ENCODE peak calls at places on chromosomes 5 and 9, in eight cellular contexts. One of them, this sample, is unnamed.
A peak's percentile ranks its signal among the peaks of the same experiment; 100 is the strongest.

GRCh38 chr5:168946363-168946762 is 354.6 kb downstream of the SLIT3 start:
- DNase-seq in fibroblast of mammary gland: no peak
- DNase-seq in uterus: no peak
- DNase-seq in GM12878: no peak
- DNase-seq in AG04450: no peak
- DNase-seq in lung: no peak
- DNase-seq in endothelial cell: peak; percentile 38
- DNase-seq in HepG2: no peak
- DNase-seq in this sample: peak; percentile 11

GRCh38 chr9:92894711-92895362 is 17.0 kb upstream of the ZNF484 start:
- DNase-seq in fibroblast of mammary gland: no peak
- DNase-seq in GM12878: no peak
- DNase-seq in uterus: no peak
- DNase-seq in lung: no peak
- DNase-seq in AG04450: no peak
- DNase-seq in HepG2: no peak
- DNase-seq in endothelial cell: no peak
- DNase-seq in this sample: no peak

GRCh38 chr5:138459311-138459710 is 6.0 kb upstream of the EGR1 start:
- DNase-seq in AG04450: no peak
- DNase-seq in fibroblast of mammary gland: no peak
- DNase-seq in endothelial cell: no peak
- DNase-seq in uterus: no peak
- DNase-seq in GM12878: no peak
- DNase-seq in lung: no peak
- DNase-seq in HepG2: no peak
- DNase-seq in this sample: no peak

GRCh38 chr5:168583742-168584482 is 4.7 kb upstream of the PANK3 start:
- DNase-seq in endothelial cell: no peak
- DNase-seq in fibroblast of mammary gland: no peak
- DNase-seq in GM12878: peak; percentile 75
- DNase-seq in uterus: no peak
- DNase-seq in HepG2: no peak
- DNase-seq in AG04450: no peak
- DNase-seq in lung: no peak
- DNase-seq in this sample: no peak

GRCh38 chr5:38783011-38783551 is 62.7 kb upstream of the OSMR start:
- DNase-seq in endothelial cell: no peak
- DNase-seq in fibroblast of mammary gland: peak; percentile 96
- DNase-seq in uterus: no peak
- DNase-seq in GM12878: no peak
- DNase-seq in AG04450: peak; percentile 83
- DNase-seq in lung: no peak
- DNase-seq in HepG2: peak; percentile 62
- DNase-seq in this sample: peak; percentile 85

GRCh38 chr9:108467653-108468324 is 388.0 kb downstream of the ACTL7B start:
- DNase-seq in HepG2: peak; percentile 87
- DNase-seq in endothelial cell: no peak
- DNase-seq in fibroblast of mammary gland: peak; percentile 60
- DNase-seq in lung: no peak
- DNase-seq in GM12878: no peak
- DNase-seq in uterus: no peak
- DNase-seq in AG04450: no peak
- DNase-seq in this sample: no peak

GRCh38 chr5:179436321-179437122 is 91.3 kb upstream of the ADAMTS2 start:
- DNase-seq in uterus: no peak
- DNase-seq in endothelial cell: no peak
- DNase-seq in lung: no peak
- DNase-seq in HepG2: no peak
- DNase-seq in fibroblast of mammary gland: no peak
- DNase-seq in GM12878: no peak
- DNase-seq in AG04450: no peak
- DNase-seq in this sample: no peak

GRCh38 chr9:105466898-105467455 is 19.1 kb downstream of the FSD1L start:
- DNase-seq in uterus: no peak
- DNase-seq in endothelial cell: no peak
- DNase-seq in fibroblast of mammary gland: peak; percentile 22
- DNase-seq in GM12878: no peak
- DNase-seq in HepG2: no peak
- DNase-seq in AG04450: peak; percentile 56
- DNase-seq in lung: no peak
- DNase-seq in this sample: no peak

GRCh38 chr5:158522001-158522400 is 577.7 kb downstream of the EBF1 start:
- DNase-seq in HepG2: no peak
- DNase-seq in endothelial cell: no peak
- DNase-seq in AG04450: no peak
- DNase-seq in GM12878: no peak
- DNase-seq in uterus: no peak
- DNase-seq in fibroblast of mammary gland: peak; percentile 69
- DNase-seq in lung: no peak
- DNase-seq in this sample: peak; percentile 73

GRCh38 chr5:110879675-110880074 is 140.9 kb downstream of the SLC25A46 start:
- DNase-seq in GM12878: no peak
- DNase-seq in lung: no peak
- DNase-seq in fibroblast of mammary gland: no peak
- DNase-seq in endothelial cell: no peak
- DNase-seq in HepG2: no peak
- DNase-seq in uterus: no peak
- DNase-seq in AG04450: no peak
- DNase-seq in this sample: no peak

GRCh38 chr5:122385786-122386185 is 73.7 kb downstream of the SNCAIP start:
- DNase-seq in lung: no peak
- DNase-seq in HepG2: no peak
- DNase-seq in endothelial cell: no peak
- DNase-seq in fibroblast of mammary gland: peak; percentile 45
- DNase-seq in AG04450: no peak
- DNase-seq in GM12878: no peak
- DNase-seq in uterus: no peak
- DNase-seq in this sample: peak; percentile 39

GRCh38 chr9:18829858-18830257 is 203.2 kb downstream of the SAXO1 start:
- DNase-seq in AG04450: no peak
- DNase-seq in endothelial cell: no peak
- DNase-seq in uterus: peak; percentile 24
- DNase-seq in fibroblast of mammary gland: peak; percentile 72
- DNase-seq in lung: no peak
- DNase-seq in GM12878: no peak
- DNase-seq in HepG2: no peak
- DNase-seq in this sample: peak; percentile 11

GRCh38 chr9:129258823-129259301 is 80.8 kb upstream of the IER5L start:
- DNase-seq in lung: no peak
- DNase-seq in endothelial cell: no peak
- DNase-seq in HepG2: no peak
- DNase-seq in fibroblast of mammary gland: no peak
- DNase-seq in AG04450: no peak
- DNase-seq in uterus: peak; percentile 56
- DNase-seq in GM12878: no peak
- DNase-seq in this sample: peak; percentile 37

GRCh38 chr5:145509336-145510150 is 325.6 kb downstream of the PRELID2 start:
- DNase-seq in lung: no peak
- DNase-seq in HepG2: no peak
- DNase-seq in fibroblast of mammary gland: peak; percentile 61
- DNase-seq in GM12878: no peak
- DNase-seq in uterus: no peak
- DNase-seq in AG04450: no peak
- DNase-seq in endothelial cell: no peak
- DNase-seq in this sample: no peak

GRCh38 chr9:14170973-14171596 is 142.9 kb downstream of the NFIB start:
- DNase-seq in fibroblast of mammary gland: peak; percentile 73
- DNase-seq in uterus: no peak
- DNase-seq in lung: no peak
- DNase-seq in AG04450: peak; percentile 23
- DNase-seq in GM12878: no peak
- DNase-seq in endothelial cell: no peak
- DNase-seq in HepG2: no peak
- DNase-seq in this sample: peak; percentile 78

GRCh38 chr9:112110773-112111106 is 64.4 kb downstream of the SUSD1 start:
- DNase-seq in uterus: no peak
- DNase-seq in AG04450: no peak
- DNase-seq in endothelial cell: no peak
- DNase-seq in GM12878: no peak
- DNase-seq in lung: no peak
- DNase-seq in HepG2: no peak
- DNase-seq in fibroblast of mammary gland: no peak
- DNase-seq in this sample: no peak

GRCh38 chr5:179438041-179438441 is 92.8 kb upstream of the ADAMTS2 start:
- DNase-seq in fibroblast of mammary gland: no peak
- DNase-seq in AG04450: no peak
- DNase-seq in GM12878: no peak
- DNase-seq in lung: no peak
- DNase-seq in HepG2: no peak
- DNase-seq in endothelial cell: no peak
- DNase-seq in uterus: no peak
- DNase-seq in this sample: no peak

GRCh38 chr5:170426149-170426767 is 37.1 kb upstream of the KCNMB1 start:
- DNase-seq in HepG2: no peak
- DNase-seq in GM12878: no peak
- DNase-seq in lung: no peak
- DNase-seq in fibroblast of mammary gland: no peak
- DNase-seq in endothelial cell: no peak
- DNase-seq in uterus: no peak
- DNase-seq in AG04450: no peak
- DNase-seq in this sample: no peak
- TF ChIP-seq CTCF in HepG2: no peak
- TF ChIP-seq CTCF in GM12878: peak; percentile 64
- TF ChIP-seq CTCF in lung: no peak
- TF ChIP-seq CTCF in fibroblast of mammary gland: peak; percentile 4
- TF ChIP-seq CTCF in endothelial cell: no peak
- TF ChIP-seq CTCF in uterus: no peak
- TF ChIP-seq CTCF in AG04450: no peak
- TF ChIP-seq CTCF in this sample: no peak

GRCh38 chr9:127634021-127634420 is 21.9 kb downstream of the STXBP1 start:
- DNase-seq in endothelial cell: peak; percentile 51
- DNase-seq in uterus: no peak
- DNase-seq in fibroblast of mammary gland: no peak
- DNase-seq in HepG2: no peak
- DNase-seq in lung: no peak
- DNase-seq in AG04450: no peak
- DNase-seq in GM12878: no peak
- DNase-seq in this sample: no peak

GRCh38 chr9:127637322-127637847 is 25.3 kb downstream of the STXBP1 start:
- DNase-seq in uterus: peak; percentile 47
- DNase-seq in HepG2: peak; percentile 38
- DNase-seq in AG04450: peak; percentile 56
- DNase-seq in fibroblast of mammary gland: peak; percentile 93
- DNase-seq in endothelial cell: no peak
- DNase-seq in lung: no peak
- DNase-seq in GM12878: no peak
- DNase-seq in this sample: peak; percentile 87

GRCh38 chr9:127635198-127635735 is 23.2 kb downstream of the STXBP1 start:
- DNase-seq in HepG2: no peak
- DNase-seq in AG04450: no peak
- DNase-seq in fibroblast of mammary gland: no peak
- DNase-seq in uterus: no peak
- DNase-seq in endothelial cell: no peak
- DNase-seq in lung: no peak
- DNase-seq in GM12878: no peak
- DNase-seq in this sample: no peak

GRCh38 chr9:127633216-127633615 is 21.1 kb downstream of the STXBP1 start:
- DNase-seq in AG04450: no peak
- DNase-seq in HepG2: no peak
- DNase-seq in endothelial cell: no peak
- DNase-seq in uterus: no peak
- DNase-seq in GM12878: no peak
- DNase-seq in fibroblast of mammary gland: no peak
- DNase-seq in lung: no peak
- DNase-seq in this sample: no peak

GRCh38 chr9:127634698-127635097 is 22.6 kb downstream of the STXBP1 start:
- DNase-seq in uterus: no peak
- DNase-seq in fibroblast of mammary gland: peak; percentile 10
- DNase-seq in endothelial cell: no peak
- DNase-seq in AG04450: no peak
- DNase-seq in HepG2: peak; percentile 36
- DNase-seq in lung: no peak
- DNase-seq in GM12878: no peak
- DNase-seq in this sample: peak; percentile 54
- TF ChIP-seq CTCF in uterus: no peak
- TF ChIP-seq CTCF in fibroblast of mammary gland: no peak
- TF ChIP-seq CTCF in endothelial cell: no peak
- TF ChIP-seq CTCF in AG04450: no peak
- TF ChIP-seq CTCF in HepG2: peak; percentile 16
- TF ChIP-seq CTCF in lung: no peak
- TF ChIP-seq CTCF in GM12878: no peak
- TF ChIP-seq CTCF in this sample: no peak

DNA sequence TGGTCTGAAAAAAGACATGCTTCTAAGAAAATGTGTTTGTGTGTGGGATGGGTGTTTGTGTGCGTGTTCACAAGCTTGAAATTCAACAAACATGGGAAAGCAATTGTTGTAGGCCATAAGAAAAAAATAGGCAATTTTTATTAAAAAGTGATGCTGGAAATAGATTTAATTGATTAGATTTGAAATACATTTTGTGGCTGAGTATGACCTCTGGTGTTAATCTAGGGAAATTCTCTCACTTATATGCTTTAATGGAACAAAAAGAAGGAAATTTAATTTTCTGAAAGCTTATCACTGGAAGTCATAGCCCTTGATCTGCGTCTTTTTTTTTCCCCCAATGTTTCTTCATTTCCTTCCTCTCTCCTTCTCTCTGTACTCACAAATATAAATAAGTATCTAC is 3.5 kb upstream of the KCNN2 start:
- DNase-seq in fibroblast of mammary gland: no peak
- DNase-seq in AG04450: no peak
- DNase-seq in HepG2: no peak
- DNase-seq in uterus: no peak
- DNase-seq in GM12878: no peak
- DNase-seq in lung: no peak
- DNase-seq in endothelial cell: no peak
- DNase-seq in this sample: no peak
- TF ChIP-seq CTCF in fibroblast of mammary gland: no peak
- TF ChIP-seq CTCF in AG04450: peak; percentile 32
- TF ChIP-seq CTCF in HepG2: no peak
- TF ChIP-seq CTCF in uterus: no peak
- TF ChIP-seq CTCF in GM12878: no peak
- TF ChIP-seq CTCF in lung: no peak
- TF ChIP-seq CTCF in endothelial cell: no peak
- TF ChIP-seq CTCF in this sample: peak; percentile 11

DNA sequence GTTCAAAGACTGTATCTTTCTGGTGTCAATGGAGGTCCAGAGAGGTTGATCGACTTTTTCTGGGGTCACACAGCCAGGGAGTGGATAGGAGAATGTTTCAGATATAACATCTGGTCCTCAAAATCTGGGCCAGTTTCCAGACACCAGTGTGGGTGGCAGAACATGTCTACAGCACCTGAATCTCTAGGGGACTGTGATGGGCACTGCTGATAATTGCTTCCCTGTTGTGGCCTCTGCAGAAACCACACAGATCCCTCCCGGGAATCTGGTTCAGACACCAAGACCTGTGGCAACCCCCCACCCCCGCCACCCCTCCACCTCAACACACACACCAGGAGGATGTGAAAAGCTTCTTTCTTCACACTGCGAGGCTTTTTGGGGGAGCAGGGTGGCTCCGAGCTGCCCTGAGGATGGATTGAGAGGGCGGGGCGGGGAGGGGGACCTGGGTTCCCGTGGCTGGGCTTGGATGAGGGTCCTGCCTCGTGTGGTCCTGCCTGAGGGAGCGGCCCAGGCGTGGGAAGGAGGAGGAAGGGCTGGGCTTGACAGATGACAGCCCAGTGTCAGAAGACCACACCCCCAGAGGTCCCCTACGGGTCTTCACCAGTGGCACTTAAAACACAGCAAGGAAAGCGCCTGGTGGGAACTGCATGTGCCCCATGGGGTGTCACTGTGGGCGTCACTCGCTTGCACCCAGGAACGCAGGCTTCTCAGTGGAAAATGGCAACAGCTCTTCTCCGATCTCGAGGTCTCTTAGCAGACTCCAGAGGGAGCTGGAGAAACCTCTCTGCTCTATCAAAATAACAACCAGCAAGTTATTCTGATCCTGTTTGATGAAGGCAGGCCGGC is 55.2 kb downstream of the TRIP13 start:
- DNase-seq in lung: no peak
- DNase-seq in HepG2: no peak
- DNase-seq in endothelial cell: no peak
- DNase-seq in GM12878: no peak
- DNase-seq in AG04450: no peak
- DNase-seq in fibroblast of mammary gland: no peak
- DNase-seq in uterus: peak; percentile 10
- DNase-seq in this sample: no peak
- TF ChIP-seq CTCF in lung: no peak
- TF ChIP-seq CTCF in HepG2: no peak
- TF ChIP-seq CTCF in endothelial cell: no peak
- TF ChIP-seq CTCF in GM12878: no peak
- TF ChIP-seq CTCF in AG04450: no peak
- TF ChIP-seq CTCF in fibroblast of mammary gland: no peak
- TF ChIP-seq CTCF in uterus: no peak
- TF ChIP-seq CTCF in this sample: no peak

This sample was measured in MCF 10A.